ENCODE peak calls at places on chromosomes 2 and 18, in seven cellular contexts. T, U, R, I, Q, D and E are unnamed samples.

GRCh38 chr2:230842473-230842872 is 22.3 kb upstream of the ITM2C start:
- DNase-seq in T (no peak), U (peak), R (no peak), I (no peak), Q (no peak), D (no peak), E (no peak)

GRCh38 chr18:50038448-50038847 is 156.5 kb downstream of the MYO5B start:
- DNase-seq in T (no peak), U (no peak), R (no peak), I (no peak), Q (no peak), D (no peak), E (peak)

GRCh38 chr18:72799106-72799505 is 68.7 kb downstream of the NETO1 start:
- DNase-seq in T (no peak), U (no peak), R (no peak), I (no peak), Q (no peak), D (no peak), E (no peak)

GRCh38 chr2:74741076-74741460 is 87.0 kb downstream of the SEMA4F start:
- DNase-seq in T (no peak), U (no peak), R (no peak), I (no peak), Q (no peak), D (no peak), E (no peak)

GRCh38 chr2:120472891-120473309 is 127.0 kb downstream of the INHBB start:
- DNase-seq in T (no peak), U (no peak), R (peak), I (no peak), Q (no peak), D (peak), E (no peak)

GRCh38 chr18:54217624-54218023 is 6.8 kb downstream of the MBD2 start:
- DNase-seq in T (no peak), U (no peak), R (no peak), I (no peak), Q (no peak), D (no peak), E (no peak)

GRCh38 chr2:120675460-120676130 is 60.1 kb upstream of the GLI2 start:
- DNase-seq in T (peak), U (peak), R (no peak), I (no peak), Q (no peak), D (peak), E (no peak)

GRCh38 chr2:16031055-16031847 is 90.9 kb downstream of the MYCN start:
- DNase-seq in T (no peak), U (no peak), R (no peak), I (no peak), Q (no peak), D (no peak), E (no peak)

GRCh38 chr2:33425660-33426059 is 50.8 kb upstream of the RASGRP3 start:
- DNase-seq in T (no peak), U (no peak), R (no peak), I (no peak), Q (no peak), D (no peak), E (no peak)

GRCh38 chr2:220946552-220946951 is 625.6 kb downstream of the EPHA4 start:
- DNase-seq in T (no peak), U (no peak), R (no peak), I (no peak), Q (no peak), D (no peak), E (no peak)

GRCh38 chr2:101200714-101201113 is 49.5 kb upstream of the TBC1D8 start:
- DNase-seq in T (no peak), U (no peak), R (no peak), I (no peak), Q (no peak), D (no peak), E (no peak)

GRCh38 chr2:166417669-166418068 is 41.9 kb upstream of the SCN9A start:
- DNase-seq in T (no peak), U (no peak), R (no peak), I (no peak), Q (no peak), D (peak), E (peak)

GRCh38 chr2:190121971-190122370 is 59.4 kb upstream of the MSTN start:
- DNase-seq in T (peak), U (no peak), R (no peak), I (no peak), Q (no peak), D (no peak), E (no peak)

GRCh38 chr2:120288016-120288373 is 35.3 kb downstream of the RALB start:
- DNase-seq in T (no peak), U (no peak), R (no peak), I (no peak), Q (no peak), D (no peak), E (no peak)

GRCh38 chr2:103959174-103960125 is 894.5 kb upstream of the POU3F3 start:
- DNase-seq in T (peak), U (no peak), R (no peak), I (no peak), Q (no peak), D (peak), E (peak)
- TF ChIP-seq CTCF in T (peak), U (no peak), R (peak), I (no peak), Q (no peak), D (peak), E (peak)

DNA sequence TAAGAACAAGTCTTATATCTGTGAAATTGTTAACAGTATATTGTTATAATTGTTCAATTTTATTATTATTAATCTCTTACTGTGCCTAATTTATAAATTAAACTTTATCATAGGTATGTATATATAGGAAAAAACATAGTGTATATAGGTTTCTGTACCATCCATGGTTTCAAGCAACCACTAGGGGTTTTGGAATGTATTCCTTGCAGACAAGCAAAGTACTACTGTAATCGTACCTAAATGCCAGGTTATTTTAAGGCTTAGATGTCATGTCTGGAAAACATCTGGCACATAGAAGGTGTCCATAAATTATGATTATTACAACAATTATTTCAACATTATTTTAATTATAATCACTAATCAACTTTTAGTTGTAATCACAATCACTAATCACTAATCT is 8.4 kb downstream of the ITSN2 start:
- DNase-seq in T (no peak), U (no peak), R (no peak), I (no peak), Q (no peak), D (no peak), E (no peak)
- TF ChIP-seq CTCF in T (no peak), U (no peak), R (no peak), I (no peak), Q (no peak), D (peak), E (no peak)

DNA sequence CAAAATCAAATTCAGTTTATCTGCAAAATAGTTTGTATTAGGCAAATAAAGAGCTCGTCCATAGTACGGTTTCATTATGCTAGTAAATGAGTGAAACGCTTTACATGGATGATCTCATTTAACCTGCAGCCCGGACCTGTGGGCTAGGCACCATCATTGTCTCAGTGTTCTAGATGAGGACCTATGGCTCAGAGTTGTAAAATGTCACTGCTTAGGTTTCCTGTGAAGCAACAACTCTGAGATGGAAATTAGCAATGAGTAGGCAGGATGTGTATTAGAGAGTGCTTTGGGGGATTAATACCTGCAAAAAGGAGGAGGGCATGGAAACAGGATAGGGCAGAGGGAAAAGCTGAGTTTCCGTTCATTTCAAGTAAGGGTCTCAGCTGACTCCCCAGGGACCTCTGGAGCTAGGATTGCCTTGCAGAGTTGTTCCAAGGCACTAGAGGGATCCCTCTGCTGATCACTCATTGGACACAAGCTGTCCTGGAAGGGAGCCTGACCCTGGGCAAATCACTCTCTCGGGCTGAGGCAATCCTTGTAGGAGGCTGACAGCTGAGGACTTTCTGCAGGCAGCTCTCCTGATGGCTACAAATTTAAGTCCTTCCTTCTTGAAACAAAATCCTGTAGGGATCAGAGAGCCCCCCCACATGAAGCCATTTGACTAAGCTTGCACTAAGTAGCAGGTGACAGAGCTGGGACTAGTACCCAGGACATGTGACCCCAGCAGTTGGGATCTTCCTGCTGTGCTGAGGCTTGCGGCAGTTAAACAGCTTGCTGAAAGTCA is 58.8 kb upstream of the SIX2 start:
- DNase-seq in T (no peak), U (no peak), R (no peak), I (no peak), Q (no peak), D (peak), E (peak)
- TF ChIP-seq CTCF in T (no peak), U (no peak), R (no peak), I (no peak), Q (no peak), D (no peak), E (peak)

DNA sequence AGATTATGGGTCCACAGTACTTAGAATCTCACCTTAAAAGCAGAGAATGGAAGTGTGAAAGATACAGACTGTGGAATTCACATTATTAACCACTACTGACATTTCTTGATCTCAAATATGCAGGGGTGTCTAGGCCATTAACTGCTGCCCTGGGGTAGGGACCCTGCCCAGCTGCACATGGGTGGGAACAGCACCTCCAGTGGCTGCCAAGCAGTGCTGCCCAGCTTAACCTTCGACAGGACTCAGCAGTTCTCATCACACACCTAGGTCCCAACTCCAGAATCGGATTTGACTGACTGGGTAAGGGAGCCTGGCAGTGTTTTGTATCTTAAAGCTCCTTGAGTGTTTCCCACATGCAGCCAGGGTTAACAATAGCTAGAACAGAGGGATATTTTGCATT is 14.9 kb downstream of the ERFE start:
- DNase-seq in T (peak), U (no peak), R (no peak), I (no peak), Q (no peak), D (no peak), E (no peak)
- TF ChIP-seq CTCF in T (no peak), U (no peak), R (peak), I (no peak), Q (no peak), D (no peak), E (peak)

GRCh38 chr2:138182276-138182675 is 218.0 kb downstream of the HNMT start:
- DNase-seq in T (no peak), U (no peak), R (no peak), I (no peak), Q (no peak), D (no peak), E (no peak)
- TF ChIP-seq CTCF in T (no peak), U (no peak), R (no peak), I (no peak), Q (no peak), D (no peak), E (no peak)

DNA sequence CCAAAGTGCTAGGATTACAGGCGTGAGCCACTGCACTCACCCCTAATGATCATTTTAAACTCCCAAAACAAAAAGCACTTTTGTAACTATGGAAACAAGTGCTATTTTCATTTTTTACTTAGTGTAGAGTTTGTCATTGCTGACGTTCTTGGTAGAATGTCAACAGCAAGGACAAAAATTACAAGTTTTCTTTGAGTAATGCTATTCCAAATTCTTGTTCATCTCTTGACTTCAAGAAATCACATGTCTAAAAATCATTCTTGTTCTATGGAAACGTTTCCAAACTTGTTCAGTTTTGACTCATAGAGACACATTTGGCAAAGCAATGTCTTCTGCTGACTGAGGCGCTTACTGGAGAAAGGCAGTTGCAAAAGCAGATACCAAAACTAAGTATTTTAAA is 82.6 kb downstream of the MBP start:
- DNase-seq in T (no peak), U (no peak), R (no peak), I (no peak), Q (no peak), D (no peak), E (no peak)
- TF ChIP-seq CTCF in T (no peak), U (no peak), R (no peak), I (no peak), Q (no peak), D (no peak), E (no peak)

GRCh38 chr2:97748397-97748796 is 35.0 kb downstream of the ZAP70 start:
- DNase-seq in T (peak), U (no peak), R (no peak), I (peak), Q (peak), D (peak), E (peak)
- TF ChIP-seq CTCF in T (peak), U (no peak), R (peak), I (peak), Q (peak), D (peak), E (peak)

GRCh38 chr2:10188211-10188610 is 65.7 kb downstream of the RRM2 start:
- DNase-seq in T (no peak), U (no peak), R (no peak), I (no peak), Q (no peak), D (peak), E (peak)
- TF ChIP-seq CTCF in T (no peak), U (peak), R (peak), I (no peak), Q (no peak), D (peak), E (peak)

GRCh38 chr2:113964436-113964835 is 74.5 kb downstream of the ACTR3 start:
- DNase-seq in T (no peak), U (no peak), R (no peak), I (no peak), Q (no peak), D (no peak), E (no peak)

GRCh38 chr2:113965644-113966043 is 75.8 kb downstream of the ACTR3 start:
- DNase-seq in T (peak), U (peak), R (no peak), I (no peak), Q (no peak), D (peak), E (peak)

GRCh38 chr2:113965228-113965627 is 75.3 kb downstream of the ACTR3 start:
- DNase-seq in T (no peak), U (no peak), R (no peak), I (no peak), Q (no peak), D (no peak), E (no peak)

GRCh38 chr2:113962692-113963480 is 73.0 kb downstream of the ACTR3 start:
- DNase-seq in T (no peak), U (no peak), R (no peak), I (no peak), Q (no peak), D (no peak), E (no peak)

GRCh38 chr2:113963965-113964364 is 74.1 kb downstream of the ACTR3 start:
- DNase-seq in T (no peak), U (no peak), R (no peak), I (no peak), Q (no peak), D (no peak), E (no peak)
- TF ChIP-seq CTCF in T (no peak), U (no peak), R (no peak), I (no peak), Q (no peak), D (peak), E (no peak)

GRCh38 chr2:110864176-110864575 is 131.8 kb downstream of the ACOXL start:
- DNase-seq in T (no peak), U (no peak), R (no peak), I (no peak), Q (no peak), D (no peak), E (no peak)
- TF ChIP-seq CTCF in T (no peak), U (no peak), R (no peak), I (no peak), Q (no peak), D (no peak), E (no peak)